ENCODE peak calls at places on chromosomes 11 and 22, in five cellular contexts. W is breast epithelium; E is activated T-cell treated with anti-CD3 and anti-CD28 coated beads, Interleukin-2, amount 50 U/mL, for 72 hours; U is stimulated activated CD8-positive, alpha-beta memory T cell treated with anti-CD3 and anti-CD28 coated beads, Interleukin-15, amount 100 ng/mL, for 4 hours; O is adrenal gland. T is an unnamed sample.

GRCh38 chr11:94737171-94737611 is 31.0 kb upstream of the AMOTL1 start:
- DNase-seq in W (no peak), U (no peak), O (no peak), E (no peak), T (no peak)

GRCh38 chr11:48167380-48167779 is 49.2 kb upstream of the OR4B1 start:
- DNase-seq in W (no peak), U (no peak), O (no peak), E (no peak), T (no peak)

GRCh38 chr22:23538502-23538860 is 41.6 kb downstream of the IGLL1 start:
- DNase-seq in U (no peak), W (no peak), O (no peak), E (no peak), T (no peak)

GRCh38 chr22:25402501-25403283 is 161.8 kb upstream of the GRK3 start:
- DNase-seq in W (no peak), E (no peak), U (no peak), O (peak; percentile 47), T (peak; percentile 32)

GRCh38 chr11:19508166-19508565 is 204.5 kb upstream of the NAV2 start:
- DNase-seq in O (peak; percentile 27), U (no peak), W (no peak), E (no peak), T (no peak)

GRCh38 chr11:70296681-70297080 is 26.2 kb downstream of the PPFIA1 start:
- DNase-seq in U (no peak), E (no peak), O (no peak), W (no peak), T (no peak)

GRCh38 chr11:45794169-45794568 is 10.8 kb upstream of the SLC35C1 start:
- DNase-seq in E (no peak), O (no peak), W (no peak), U (no peak), T (no peak)

GRCh38 chr11:109046284-109046992 is 375.6 kb upstream of the C11orf87 start:
- DNase-seq in E (no peak), O (no peak), W (no peak), U (no peak), T (no peak)

GRCh38 chr22:19645905-19646304 is 68.4 kb upstream of the SEPTIN5 start:
- DNase-seq in E (no peak), W (no peak), O (no peak), U (no peak), T (no peak)

GRCh38 chr11:62150887-62151736 is 27.3 kb downstream of the INCENP start:
- DNase-seq in U (no peak), W (no peak), O (no peak), E (no peak), T (no peak)

GRCh38 chr22:36136475-36136874 is 24.1 kb downstream of the APOL3 start:
- DNase-seq in W (no peak), O (no peak), E (no peak), U (no peak), T (no peak)

GRCh38 chr22:19292262-19293230 is 1.0 kb upstream of the CLTCL1 start:
- DNase-seq in U (no peak), E (no peak), W (peak; percentile 23), O (peak; percentile 69), T (peak; percentile 65)

GRCh38 chr11:12716816-12717215 is 42.6 kb downstream of the TEAD1 start:
- DNase-seq in W (no peak), U (no peak), E (no peak), O (no peak), T (no peak)

GRCh38 chr22:50437511-50438304 is 37.1 kb downstream of the SBF1 start:
- DNase-seq in U (no peak), O (no peak), E (no peak), W (no peak), T (no peak)

GRCh38 chr11:63602296-63602695 is 11.9 kb downstream of the PLAAT3 start:
- DNase-seq in E (no peak), U (no peak), W (no peak), O (peak; percentile 54), T (peak; percentile 36)

GRCh38 chr11:75518771-75519653 is 6.7 kb downstream of the GDPD5 start:
- DNase-seq in E (no peak), W (no peak), O (no peak), U (no peak), T (no peak)

GRCh38 chr22:50507421-50507990 is at the start of gene LMF2:
- DNase-seq in E (peak; percentile 93), U (peak; percentile 84), O (peak; percentile 88), W (peak; percentile 88), T (peak; percentile 94)

GRCh38 chr22:40018051-40018450 is 23.3 kb downstream of the FAM83F start:
- DNase-seq in O (no peak), U (no peak), E (no peak), W (no peak), T (no peak)

GRCh38 chr11:17423533-17424310 is 35.3 kb upstream of the KCNJ11 start:
- DNase-seq in O (no peak), W (no peak), E (no peak), U (no peak), T (no peak)

GRCh38 chr22:20552450-20552894 is 45.1 kb downstream of the MED15 start:
- DNase-seq in U (no peak), E (no peak), O (peak; percentile 96), W (peak; percentile 40), T (peak; percentile 82)

GRCh38 chr11:69075421-69076128 is 26.8 kb downstream of the TPCN2 start:
- DNase-seq in U (no peak), O (no peak), W (peak; percentile 75), E (no peak), T (peak; percentile 97)

GRCh38 chr11:116615211-116615865 is 157.4 kb downstream of the BUD13 start:
- DNase-seq in O (no peak), W (no peak), E (no peak), U (no peak), T (no peak)

GRCh38 chr11:3169952-3170755 is 5.0 kb upstream of the OSBPL5 start:
- DNase-seq in W (no peak), E (no peak), U (no peak), O (no peak), T (no peak)

GRCh38 chr11:14499560-14500180 is at the start of gene COPB1:
- DNase-seq in W (peak; percentile 90), E (peak; percentile 94), O (peak; percentile 94), U (peak; percentile 85), T (peak; percentile 86)

GRCh38 chr11:112226062-112226921 is at the start of gene PTS:
- DNase-seq in O (peak; percentile 90), U (peak; percentile 60), E (peak; percentile 90), W (peak; percentile 81), T (peak; percentile 86)

GRCh38 chr22:41052661-41053490 is 39.5 kb upstream of the EP300 start:
- DNase-seq in U (no peak), E (no peak), W (no peak), O (peak; percentile 20), T (no peak)

GRCh38 chr11:100578966-100579365 is 108.1 kb upstream of the ARHGAP42 start:
- DNase-seq in U (no peak), W (no peak), O (peak; percentile 24), E (no peak), T (no peak)

GRCh38 chr11:7638710-7639642 is 34.3 kb downstream of the CYB5R2 start:
- DNase-seq in W (no peak), U (no peak), E (no peak), O (no peak), T (peak; percentile 32)

GRCh38 chr11:41497974-41498373 is 38.5 kb upstream of the LRRC4C start:
- DNase-seq in O (no peak), E (no peak), U (no peak), W (no peak), T (no peak)

GRCh38 chr22:35465109-35465701 is 65.3 kb downstream of the MCM5 start:
- DNase-seq in E (no peak), O (no peak), U (no peak), W (no peak), T (peak; percentile 66)

GRCh38 chr11:14969922-14970323 is 2.2 kb downstream of the CALCA start:
- DNase-seq in E (peak; percentile 77), O (no peak), U (no peak), W (no peak), T (no peak)

GRCh38 chr11:43212279-43212678 is 99.5 kb upstream of the API5 start:
- DNase-seq in O (no peak), U (no peak), E (no peak), W (no peak), T (no peak)

GRCh38 chr11:132058211-132058772 is 687.9 kb downstream of the NTM start:
- DNase-seq in E (no peak), U (no peak), O (peak; percentile 25), W (no peak), T (no peak)

T was measured in uterus.